ENCODE peak calls at places on chromosomes 2 and 18, in eight cellular contexts. One of them, this sample, is unnamed. For H3K9me3 and H3K9me2, the result is how much of the 10 kb centered on the place peaks cover.

GRCh38 chr2:186827426-186827825 is 21.5 kb downstream of the ZSWIM2 start:
- DNase-seq in HCT116: no peak
- DNase-seq in OCI-LY7: no peak
- DNase-seq in PC-9: no peak
- DNase-seq in GM23248: peak
- DNase-seq in MM.1S: no peak
- DNase-seq in hepatocyte: no peak
- DNase-seq in SK-N-SH: no peak
- DNase-seq in this sample: no peak

GRCh38 chr18:47679864-47680263 is 250.6 kb downstream of the SMAD2 start:
- DNase-seq in HCT116: no peak
- DNase-seq in OCI-LY7: no peak
- DNase-seq in PC-9: no peak
- DNase-seq in GM23248: no peak
- DNase-seq in MM.1S: no peak
- DNase-seq in hepatocyte: no peak
- DNase-seq in SK-N-SH: no peak
- DNase-seq in this sample: peak

GRCh38 chr2:177429688-177430325 is 37.2 kb downstream of the AGPS start:
- DNase-seq in HCT116: no peak
- DNase-seq in OCI-LY7: no peak
- DNase-seq in PC-9: no peak
- DNase-seq in GM23248: peak
- DNase-seq in MM.1S: no peak
- DNase-seq in hepatocyte: no peak
- DNase-seq in SK-N-SH: no peak
- DNase-seq in this sample: no peak

GRCh38 chr2:239247401-239248245 is 153.2 kb downstream of the HDAC4 start:
- DNase-seq in HCT116: peak
- DNase-seq in OCI-LY7: no peak
- DNase-seq in PC-9: peak
- DNase-seq in GM23248: no peak
- DNase-seq in MM.1S: no peak
- DNase-seq in hepatocyte: no peak
- DNase-seq in SK-N-SH: no peak
- DNase-seq in this sample: no peak

GRCh38 chr2:98806266-98806697 is 75.3 kb upstream of the MGAT4A start:
- DNase-seq in HCT116: no peak
- DNase-seq in OCI-LY7: no peak
- DNase-seq in PC-9: peak
- DNase-seq in GM23248: peak
- DNase-seq in MM.1S: no peak
- DNase-seq in hepatocyte: peak
- DNase-seq in SK-N-SH: peak
- DNase-seq in this sample: no peak

GRCh38 chr2:241935314-241935713 is 65.8 kb downstream of the RTP5 start:
- DNase-seq in HCT116: peak
- DNase-seq in OCI-LY7: no peak
- DNase-seq in PC-9: no peak
- DNase-seq in GM23248: peak
- DNase-seq in MM.1S: no peak
- DNase-seq in hepatocyte: no peak
- DNase-seq in SK-N-SH: no peak
- DNase-seq in this sample: no peak

GRCh38 chr2:136286423-136286822 is 168.5 kb upstream of the CXCR4 start:
- DNase-seq in HCT116: no peak
- DNase-seq in OCI-LY7: no peak
- DNase-seq in PC-9: no peak
- DNase-seq in GM23248: no peak
- DNase-seq in MM.1S: no peak
- DNase-seq in hepatocyte: no peak
- DNase-seq in SK-N-SH: no peak
- DNase-seq in this sample: no peak

GRCh38 chr2:25274868-25275574 is 66.7 kb downstream of the DNMT3A start:
- DNase-seq in HCT116: no peak
- DNase-seq in OCI-LY7: no peak
- DNase-seq in PC-9: no peak
- DNase-seq in GM23248: no peak
- DNase-seq in MM.1S: no peak
- DNase-seq in hepatocyte: no peak
- DNase-seq in SK-N-SH: no peak
- DNase-seq in this sample: no peak

DNA sequence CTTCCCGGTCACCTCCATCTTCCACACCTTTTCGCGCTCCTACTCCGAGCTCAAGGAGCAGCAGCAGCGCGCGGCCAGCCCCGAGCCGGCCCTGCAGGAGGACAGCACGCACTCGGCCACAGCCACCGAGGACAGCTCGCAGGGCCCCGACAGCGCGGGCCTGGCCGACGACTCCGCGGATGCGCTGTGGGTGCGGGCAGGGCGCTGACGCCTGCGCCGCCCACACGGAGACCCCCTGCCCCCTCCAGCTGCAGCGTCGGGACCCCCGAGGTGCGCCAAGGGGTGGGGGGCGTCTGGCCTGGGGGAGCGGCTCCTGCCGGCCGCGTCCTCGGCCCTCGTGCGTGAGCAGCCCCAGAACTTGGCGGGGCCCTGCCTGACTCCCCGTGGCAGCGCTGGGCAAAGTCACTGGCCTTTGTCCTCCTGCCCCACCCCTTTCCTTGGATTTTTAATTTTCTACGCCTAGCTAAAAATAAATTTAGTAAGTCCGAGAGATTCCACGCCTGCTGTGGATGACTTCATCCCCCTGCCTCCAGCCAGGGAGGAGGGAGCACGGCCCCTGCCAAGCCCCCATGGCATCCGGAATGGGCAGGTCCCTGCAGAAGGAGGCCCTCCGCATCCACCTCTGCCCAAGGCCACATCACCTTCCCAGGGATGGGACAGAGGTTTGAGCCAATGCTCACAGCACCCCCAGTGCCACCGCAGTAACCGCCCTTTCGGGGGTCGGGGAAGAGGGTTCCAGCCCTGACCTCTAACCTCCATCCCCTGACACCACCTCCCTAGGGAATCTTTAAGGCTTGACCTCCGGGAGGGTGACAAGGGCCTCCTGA is 51.6 kb downstream of the SLC66A2 start:
- DNase-seq in HCT116: no peak
- DNase-seq in OCI-LY7: no peak
- DNase-seq in PC-9: no peak
- DNase-seq in GM23248: no peak
- DNase-seq in MM.1S: no peak
- DNase-seq in hepatocyte: no peak
- DNase-seq in SK-N-SH: no peak
- DNase-seq in this sample: no peak
- H3K9me3 ChIP-seq in HCT116: under half
- H3K9me3 ChIP-seq in OCI-LY7: under half
- H3K9me3 ChIP-seq in PC-9: under half
- H3K9me3 ChIP-seq in GM23248: under half
- H3K9me3 ChIP-seq in MM.1S: under half
- H3K9me3 ChIP-seq in hepatocyte: under half
- H3K9me3 ChIP-seq in SK-N-SH: under half
- H3K9me3 ChIP-seq in this sample: half or more

DNA sequence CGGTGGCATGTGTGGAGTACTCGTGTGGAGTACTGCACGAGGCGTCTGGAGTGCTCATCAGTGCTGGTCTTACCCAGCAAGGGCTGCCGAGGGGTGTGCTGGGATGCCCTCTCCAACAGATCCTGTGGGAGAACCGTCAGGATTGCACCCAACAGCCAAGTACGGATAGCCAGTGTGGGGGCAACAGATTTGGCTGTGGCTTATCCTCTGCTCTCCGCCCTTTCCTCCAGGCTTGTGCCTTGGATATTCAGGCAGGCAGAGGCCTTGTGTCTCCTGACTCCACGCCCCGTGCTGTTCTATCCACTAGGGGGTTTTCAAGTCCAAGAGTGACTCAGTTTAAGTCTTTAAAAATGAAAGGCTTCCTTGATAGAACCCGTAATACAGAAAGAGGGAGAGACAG is 321.0 kb upstream of the HS6ST1 start:
- DNase-seq in HCT116: no peak
- DNase-seq in OCI-LY7: no peak
- DNase-seq in PC-9: no peak
- DNase-seq in GM23248: peak
- DNase-seq in MM.1S: no peak
- DNase-seq in hepatocyte: no peak
- DNase-seq in SK-N-SH: no peak
- DNase-seq in this sample: peak
- H3K9me2 ChIP-seq in HCT116: under half
- H3K9me2 ChIP-seq in OCI-LY7: under half
- H3K9me2 ChIP-seq in PC-9: under half
- H3K9me2 ChIP-seq in GM23248: under half
- H3K9me2 ChIP-seq in MM.1S: under half
- H3K9me2 ChIP-seq in hepatocyte: under half
- H3K9me2 ChIP-seq in SK-N-SH: under half
- H3K9me2 ChIP-seq in this sample: under half

DNA sequence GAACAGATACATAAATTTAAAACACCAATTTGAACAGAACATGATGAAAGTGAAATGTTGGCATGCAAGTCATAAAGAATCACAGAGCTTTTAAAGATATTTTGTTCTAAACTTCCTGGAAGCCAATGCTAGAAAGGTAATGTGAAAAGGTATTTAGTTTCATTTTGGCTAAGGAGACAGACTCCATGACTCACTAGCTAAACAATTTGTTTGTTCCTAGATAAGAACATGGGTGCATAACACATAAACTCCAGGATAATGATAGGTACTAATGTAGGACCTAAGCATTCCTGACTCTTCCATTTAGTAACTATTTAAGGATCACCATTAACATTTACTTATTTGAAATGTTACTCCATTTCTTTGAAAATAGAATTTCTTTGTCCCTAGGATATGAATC is 292.5 kb upstream of the CNTNAP5 start:
- DNase-seq in HCT116: no peak
- DNase-seq in OCI-LY7: no peak
- DNase-seq in PC-9: no peak
- DNase-seq in GM23248: no peak
- DNase-seq in MM.1S: no peak
- DNase-seq in hepatocyte: peak
- DNase-seq in SK-N-SH: no peak
- DNase-seq in this sample: no peak
- H3K9me3 ChIP-seq in HCT116: under half
- H3K9me3 ChIP-seq in OCI-LY7: under half
- H3K9me3 ChIP-seq in PC-9: under half
- H3K9me3 ChIP-seq in GM23248: under half
- H3K9me3 ChIP-seq in MM.1S: under half
- H3K9me3 ChIP-seq in hepatocyte: under half
- H3K9me3 ChIP-seq in SK-N-SH: under half
- H3K9me3 ChIP-seq in this sample: under half

GRCh38 chr2:7987992-7988391 is 693.9 kb upstream of the ID2 start:
- DNase-seq in HCT116: no peak
- DNase-seq in OCI-LY7: no peak
- DNase-seq in PC-9: no peak
- DNase-seq in GM23248: no peak
- DNase-seq in MM.1S: no peak
- DNase-seq in hepatocyte: no peak
- DNase-seq in SK-N-SH: no peak
- DNase-seq in this sample: no peak

GRCh38 chr2:7986431-7986830 is 695.4 kb upstream of the ID2 start:
- DNase-seq in HCT116: no peak
- DNase-seq in OCI-LY7: no peak
- DNase-seq in PC-9: no peak
- DNase-seq in GM23248: no peak
- DNase-seq in MM.1S: no peak
- DNase-seq in hepatocyte: no peak
- DNase-seq in SK-N-SH: no peak
- DNase-seq in this sample: no peak

GRCh38 chr2:7984693-7985353 is 697.0 kb upstream of the ID2 start:
- DNase-seq in HCT116: no peak
- DNase-seq in OCI-LY7: no peak
- DNase-seq in PC-9: no peak
- DNase-seq in GM23248: no peak
- DNase-seq in MM.1S: no peak
- DNase-seq in hepatocyte: no peak
- DNase-seq in SK-N-SH: no peak
- DNase-seq in this sample: no peak

GRCh38 chr2:7989823-7990222 is 692.0 kb upstream of the ID2 start:
- DNase-seq in HCT116: no peak
- DNase-seq in OCI-LY7: no peak
- DNase-seq in PC-9: no peak
- DNase-seq in GM23248: no peak
- DNase-seq in MM.1S: no peak
- DNase-seq in hepatocyte: no peak
- DNase-seq in SK-N-SH: no peak
- DNase-seq in this sample: no peak

GRCh38 chr2:7988440-7988839 is 693.4 kb upstream of the ID2 start:
- DNase-seq in HCT116: no peak
- DNase-seq in OCI-LY7: no peak
- DNase-seq in PC-9: no peak
- DNase-seq in GM23248: no peak
- DNase-seq in MM.1S: no peak
- DNase-seq in hepatocyte: no peak
- DNase-seq in SK-N-SH: no peak
- DNase-seq in this sample: no peak
- H3K9me2 ChIP-seq in HCT116: under half
- H3K9me2 ChIP-seq in OCI-LY7: under half
- H3K9me2 ChIP-seq in PC-9: under half
- H3K9me2 ChIP-seq in GM23248: under half
- H3K9me2 ChIP-seq in MM.1S: under half
- H3K9me2 ChIP-seq in hepatocyte: under half
- H3K9me2 ChIP-seq in SK-N-SH: under half
- H3K9me2 ChIP-seq in this sample: under half

This sample was measured in Karpas-422.